ENCODE peak calls at places on chromosomes 5 and 9, in eight cellular contexts. One of them, this sample, is unnamed.

GRCh38 chr5:111453290-111453689 is 59.0 kb downstream of the STARD4 start:
- DNase-seq in AG10803: no peak
- DNase-seq in heart left ventricle: no peak
- DNase-seq in tibial artery: no peak
- DNase-seq in WERI-Rb-1: no peak
- DNase-seq in RWPE2: no peak
- DNase-seq in NB4: no peak
- DNase-seq in GM23338: no peak
- DNase-seq in this sample: no peak

GRCh38 chr9:91182429-91182828 is 179.3 kb downstream of the AUH start:
- DNase-seq in heart left ventricle: no peak
- DNase-seq in NB4: peak; percentile 35
- DNase-seq in RWPE2: no peak
- DNase-seq in WERI-Rb-1: no peak
- DNase-seq in tibial artery: no peak
- DNase-seq in GM23338: peak; percentile 26
- DNase-seq in AG10803: no peak
- DNase-seq in this sample: no peak

GRCh38 chr5:178206166-178207101 is 2.1 kb downstream of the HNRNPAB start:
- DNase-seq in tibial artery: peak; percentile 16
- DNase-seq in heart left ventricle: no peak
- DNase-seq in GM23338: no peak
- DNase-seq in RWPE2: peak; percentile 27
- DNase-seq in AG10803: no peak
- DNase-seq in NB4: no peak
- DNase-seq in WERI-Rb-1: no peak
- DNase-seq in this sample: no peak

GRCh38 chr9:28699632-28700031 is 1126.4 kb upstream of the C9orf72 start:
- DNase-seq in heart left ventricle: no peak
- DNase-seq in AG10803: no peak
- DNase-seq in WERI-Rb-1: no peak
- DNase-seq in NB4: no peak
- DNase-seq in GM23338: no peak
- DNase-seq in tibial artery: no peak
- DNase-seq in RWPE2: no peak
- DNase-seq in this sample: no peak

GRCh38 chr5:50667079-50667652 is 729 bp downstream of the PARP8 start:
- DNase-seq in tibial artery: peak; percentile 48
- DNase-seq in WERI-Rb-1: peak; percentile 37
- DNase-seq in GM23338: peak; percentile 76
- DNase-seq in NB4: peak; percentile 82
- DNase-seq in AG10803: peak; percentile 48
- DNase-seq in heart left ventricle: peak; percentile 87
- DNase-seq in RWPE2: peak; percentile 65
- DNase-seq in this sample: no peak

GRCh38 chr9:77805810-77806209 is 157.7 kb upstream of the GNA14 start:
- DNase-seq in AG10803: no peak
- DNase-seq in GM23338: no peak
- DNase-seq in NB4: no peak
- DNase-seq in RWPE2: no peak
- DNase-seq in tibial artery: no peak
- DNase-seq in heart left ventricle: no peak
- DNase-seq in WERI-Rb-1: no peak
- DNase-seq in this sample: no peak

GRCh38 chr9:81685763-81686613 is 3.4 kb downstream of the TLE1 start:
- DNase-seq in AG10803: peak; percentile 73
- DNase-seq in tibial artery: no peak
- DNase-seq in heart left ventricle: no peak
- DNase-seq in RWPE2: no peak
- DNase-seq in NB4: no peak
- DNase-seq in GM23338: no peak
- DNase-seq in WERI-Rb-1: no peak
- DNase-seq in this sample: no peak

GRCh38 chr5:74035521-74035937 is 409.5 kb downstream of the ARHGEF28 start:
- DNase-seq in NB4: peak; percentile 67
- DNase-seq in WERI-Rb-1: peak; percentile 38
- DNase-seq in heart left ventricle: no peak
- DNase-seq in RWPE2: peak; percentile 64
- DNase-seq in AG10803: peak; percentile 73
- DNase-seq in tibial artery: peak; percentile 28
- DNase-seq in GM23338: peak; percentile 68
- DNase-seq in this sample: no peak

GRCh38 chr5:55715519-55716078 is 3.5 kb upstream of the SLC38A9 start:
- DNase-seq in NB4: no peak
- DNase-seq in GM23338: no peak
- DNase-seq in RWPE2: no peak
- DNase-seq in heart left ventricle: no peak
- DNase-seq in AG10803: no peak
- DNase-seq in WERI-Rb-1: no peak
- DNase-seq in tibial artery: no peak
- DNase-seq in this sample: no peak

GRCh38 chr5:55713871-55714270 is 1.7 kb upstream of the SLC38A9 start:
- DNase-seq in GM23338: no peak
- DNase-seq in tibial artery: no peak
- DNase-seq in NB4: no peak
- DNase-seq in RWPE2: no peak
- DNase-seq in AG10803: no peak
- DNase-seq in heart left ventricle: no peak
- DNase-seq in WERI-Rb-1: no peak
- DNase-seq in this sample: no peak

GRCh38 chr5:55712023-55712859 is at the start of gene SLC38A9:
- DNase-seq in AG10803: peak; percentile 90
- DNase-seq in tibial artery: peak; percentile 94
- DNase-seq in RWPE2: peak; percentile 97
- DNase-seq in GM23338: peak; percentile 99
- DNase-seq in NB4: peak; percentile 95
- DNase-seq in heart left ventricle: peak; percentile 97
- DNase-seq in WERI-Rb-1: peak; percentile 95
- DNase-seq in this sample: no peak

GRCh38 chr5:55714749-55715148 is 2.6 kb upstream of the SLC38A9 start:
- DNase-seq in RWPE2: no peak
- DNase-seq in tibial artery: no peak
- DNase-seq in GM23338: no peak
- DNase-seq in heart left ventricle: no peak
- DNase-seq in NB4: no peak
- DNase-seq in WERI-Rb-1: no peak
- DNase-seq in AG10803: no peak
- DNase-seq in this sample: no peak

DNA sequence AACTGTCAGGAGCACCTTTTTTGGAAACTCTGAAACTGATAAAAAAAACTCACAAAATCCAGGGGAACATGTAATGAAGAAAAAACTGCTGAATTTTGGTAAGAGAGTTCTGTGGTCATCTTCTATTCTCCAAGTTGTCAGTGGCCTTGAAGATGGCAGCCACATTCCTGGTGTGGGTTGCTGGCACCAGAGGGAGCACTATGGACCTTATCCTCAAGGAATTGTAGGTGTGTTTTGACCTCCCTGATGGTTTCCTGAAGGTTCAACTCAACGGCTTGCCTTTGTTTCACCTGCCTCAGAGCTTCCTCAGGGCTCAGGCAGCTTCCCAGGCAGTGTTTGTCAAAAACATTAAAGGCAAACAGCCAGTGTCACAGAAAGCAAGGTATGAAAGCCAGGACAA is 2.2 kb upstream of the SLC38A9 start:
- DNase-seq in NB4: no peak
- DNase-seq in GM23338: peak; percentile 38
- DNase-seq in RWPE2: no peak
- DNase-seq in heart left ventricle: no peak
- DNase-seq in tibial artery: no peak
- DNase-seq in WERI-Rb-1: no peak
- DNase-seq in AG10803: no peak
- DNase-seq in this sample: no peak
- TF ChIP-seq CTCF in NB4: no peak
- TF ChIP-seq CTCF in GM23338: peak; percentile 24
- TF ChIP-seq CTCF in RWPE2: peak; percentile 15
- TF ChIP-seq CTCF in heart left ventricle: no peak
- TF ChIP-seq CTCF in tibial artery: no peak
- TF ChIP-seq CTCF in WERI-Rb-1: peak; percentile 0
- TF ChIP-seq CTCF in AG10803: no peak
- TF ChIP-seq CTCF in this sample: peak; percentile 38

GRCh38 chr9:33464045-33464636 is 9.6 kb downstream of the NOL6 start:
- DNase-seq in AG10803: no peak
- DNase-seq in NB4: no peak
- DNase-seq in RWPE2: no peak
- DNase-seq in GM23338: no peak
- DNase-seq in WERI-Rb-1: no peak
- DNase-seq in tibial artery: no peak
- DNase-seq in heart left ventricle: no peak
- DNase-seq in this sample: no peak

GRCh38 chr9:33467526-33467925 is 6.2 kb downstream of the NOL6 start:
- DNase-seq in GM23338: no peak
- DNase-seq in WERI-Rb-1: no peak
- DNase-seq in RWPE2: no peak
- DNase-seq in tibial artery: no peak
- DNase-seq in AG10803: no peak
- DNase-seq in NB4: peak; percentile 16
- DNase-seq in heart left ventricle: peak; percentile 49
- DNase-seq in this sample: no peak

GRCh38 chr9:33466565-33467495 is 6.9 kb downstream of the NOL6 start:
- DNase-seq in NB4: peak; percentile 73
- DNase-seq in tibial artery: peak; percentile 45
- DNase-seq in AG10803: peak; percentile 24
- DNase-seq in GM23338: peak; percentile 69
- DNase-seq in WERI-Rb-1: peak; percentile 74
- DNase-seq in RWPE2: no peak
- DNase-seq in heart left ventricle: peak; percentile 84
- DNase-seq in this sample: no peak

GRCh38 chr9:33465096-33465495 is 8.6 kb downstream of the NOL6 start:
- DNase-seq in AG10803: no peak
- DNase-seq in heart left ventricle: peak; percentile 21
- DNase-seq in tibial artery: no peak
- DNase-seq in GM23338: no peak
- DNase-seq in WERI-Rb-1: no peak
- DNase-seq in NB4: no peak
- DNase-seq in RWPE2: no peak
- DNase-seq in this sample: no peak

DNA sequence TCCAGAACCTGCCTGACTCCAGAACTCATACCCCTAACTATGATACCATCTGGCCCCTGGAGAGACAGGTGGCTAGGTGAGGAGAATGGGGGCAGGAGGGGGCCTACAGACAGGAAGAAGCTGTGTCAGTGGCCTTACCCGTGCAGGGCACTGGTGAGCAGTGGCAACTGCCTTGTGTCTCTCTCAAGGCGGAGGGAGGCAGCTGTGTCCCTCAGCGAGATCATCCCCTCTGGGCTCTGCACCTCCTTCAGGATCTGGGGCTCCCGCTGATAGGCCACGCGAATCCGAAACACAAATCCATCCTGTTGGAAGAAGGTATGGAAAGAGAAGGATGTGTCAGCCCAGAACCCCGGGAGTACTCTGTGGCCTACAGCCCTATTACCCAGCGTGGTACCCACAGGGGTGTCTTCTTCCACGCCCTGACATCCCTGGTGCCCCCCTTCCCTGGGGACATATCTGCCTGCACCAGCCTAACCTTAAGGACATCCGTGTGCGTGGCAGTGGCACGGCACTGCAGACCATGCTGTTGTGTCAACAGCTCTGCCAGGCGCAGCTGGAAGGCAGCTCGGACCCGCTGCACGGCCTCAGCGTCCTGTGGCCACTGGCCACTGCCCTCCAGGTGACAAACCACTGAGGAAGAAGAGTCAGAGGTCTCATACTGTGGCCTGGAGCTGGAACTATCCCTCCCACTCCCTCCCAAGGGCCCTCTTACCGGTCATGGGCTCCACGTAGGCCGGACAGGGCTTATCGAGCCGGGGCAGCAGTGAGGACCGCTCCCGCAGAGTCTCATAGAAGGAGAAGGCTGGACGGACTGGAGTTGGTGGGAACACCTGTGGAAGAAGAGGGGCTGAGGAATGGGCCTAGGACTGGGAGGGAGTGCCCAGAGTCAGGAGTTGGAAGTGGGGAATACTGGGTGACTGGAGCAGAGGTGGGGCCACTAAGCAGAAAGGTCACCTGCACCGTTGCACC is 7.8 kb downstream of the NOL6 start:
- DNase-seq in NB4: no peak
- DNase-seq in tibial artery: no peak
- DNase-seq in GM23338: no peak
- DNase-seq in AG10803: no peak
- DNase-seq in RWPE2: no peak
- DNase-seq in WERI-Rb-1: no peak
- DNase-seq in heart left ventricle: peak; percentile 53
- DNase-seq in this sample: no peak
- H3K4me3 ChIP-seq in NB4: no peak overlapping the region
- H3K4me3 ChIP-seq in tibial artery: no peak overlapping the region
- H3K4me3 ChIP-seq in GM23338: no peak overlapping the region
- H3K4me3 ChIP-seq in AG10803: no peak overlapping the region
- H3K4me3 ChIP-seq in RWPE2: no peak overlapping the region
- H3K4me3 ChIP-seq in WERI-Rb-1: no peak overlapping the region
- H3K4me3 ChIP-seq in heart left ventricle: no peak overlapping the region
- H3K4me3 ChIP-seq in this sample: no peak overlapping the region

DNA sequence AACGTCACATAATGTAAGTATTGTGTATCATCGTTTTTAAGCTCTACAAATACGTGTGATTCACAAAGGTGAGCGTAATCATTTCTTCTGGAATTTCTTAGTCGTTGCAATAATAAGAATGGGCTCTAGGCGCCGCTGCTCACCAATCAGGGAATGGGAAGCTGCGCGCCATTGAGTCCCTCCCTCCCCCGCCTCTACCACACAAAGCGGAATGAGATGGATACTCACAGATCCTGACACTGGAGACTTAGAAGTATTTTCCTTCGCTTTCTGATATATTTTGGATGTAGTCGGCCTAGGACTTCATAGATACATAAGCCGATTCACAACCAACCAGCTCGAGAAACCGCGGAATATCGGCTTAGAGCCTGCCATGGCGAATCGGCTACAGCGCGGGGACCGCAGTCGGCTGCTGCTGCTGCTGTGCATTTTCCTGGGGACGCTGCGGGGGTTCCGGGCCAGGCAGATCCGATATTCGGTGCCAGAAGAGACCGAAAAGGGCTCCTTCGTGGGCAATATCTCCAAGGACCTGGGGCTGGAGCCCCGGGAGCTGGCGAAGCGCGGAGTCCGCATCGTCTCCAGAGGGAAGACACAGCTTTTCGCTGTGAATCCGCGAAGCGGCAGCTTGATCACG is at the start of gene PCDHGA11:
- DNase-seq in NB4: peak; percentile 72
- DNase-seq in heart left ventricle: peak; percentile 64
- DNase-seq in tibial artery: peak; percentile 47
- DNase-seq in AG10803: peak; percentile 63
- DNase-seq in RWPE2: no peak
- DNase-seq in GM23338: peak; percentile 90
- DNase-seq in WERI-Rb-1: peak; percentile 30
- DNase-seq in this sample: no peak
- TF ChIP-seq CTCF in NB4: peak; percentile 56
- TF ChIP-seq CTCF in heart left ventricle: peak; percentile 48
- TF ChIP-seq CTCF in tibial artery: peak; percentile 12
- TF ChIP-seq CTCF in AG10803: peak; percentile 65
- TF ChIP-seq CTCF in RWPE2: peak; percentile 49
- TF ChIP-seq CTCF in GM23338: peak; percentile 89
- TF ChIP-seq CTCF in WERI-Rb-1: no peak
- TF ChIP-seq CTCF in this sample: peak; percentile 52

DNA sequence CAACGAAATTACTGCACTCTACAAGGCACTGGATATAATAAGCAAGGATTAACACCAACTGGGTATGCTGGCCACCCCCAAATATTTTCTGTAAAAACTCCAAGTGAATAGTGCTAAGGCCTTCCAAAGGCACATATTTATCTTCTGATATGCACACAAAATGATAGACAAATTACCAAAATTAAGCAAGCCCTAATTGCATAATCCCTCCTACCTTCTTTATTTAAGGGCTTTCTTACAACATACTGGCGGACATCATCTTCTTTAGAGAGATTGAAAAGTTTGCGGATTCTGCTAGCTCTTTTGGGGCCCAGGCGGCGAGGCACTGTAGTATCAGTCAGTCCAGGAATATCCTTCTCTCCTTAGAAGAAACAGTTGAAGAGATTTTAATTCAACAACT is 1.9 kb downstream of the RPS6 start:
- DNase-seq in GM23338: no peak
- DNase-seq in AG10803: peak; percentile 8
- DNase-seq in NB4: peak; percentile 56
- DNase-seq in WERI-Rb-1: no peak
- DNase-seq in RWPE2: no peak
- DNase-seq in tibial artery: no peak
- DNase-seq in heart left ventricle: no peak
- DNase-seq in this sample: no peak
- H3K4me3 ChIP-seq in GM23338: peak overlapping the region; percentile 97
- H3K4me3 ChIP-seq in AG10803: peak overlapping the region; percentile 94
- H3K4me3 ChIP-seq in NB4: peak overlapping the region; percentile 87
- H3K4me3 ChIP-seq in WERI-Rb-1: no peak overlapping the region
- H3K4me3 ChIP-seq in RWPE2: peak overlapping the region; percentile 69
- H3K4me3 ChIP-seq in tibial artery: no peak overlapping the region
- H3K4me3 ChIP-seq in heart left ventricle: peak overlapping the region; percentile 77
- H3K4me3 ChIP-seq in this sample: peak overlapping the region; percentile 83

This sample was measured in epithelial cell of proximal tubule.